ENCODE peak calls at places on chromosomes 6 and 20, in seven cellular contexts. L is effector memory CD4-positive, alpha-beta T cell; O is GM23248; Q is body of pancreas; U is CD4-positive, alpha-beta memory T cell; I is kidney; V is CD4-positive, CD25-positive, alpha-beta regulatory T cell. F is an unnamed sample.

GRCh38 chr6:132132420-132132819 is 181.2 kb upstream of the CCN2 start:
- DNase-seq in L (no peak), O (peak; percentile 53), Q (peak; percentile 14), U (no peak), I (no peak), V (no peak), F (no peak)

GRCh38 chr6:129073651-129074419 is 190.9 kb downstream of the LAMA2 start:
- DNase-seq in L (no peak), O (peak; percentile 13), Q (no peak), U (no peak), I (no peak), V (no peak), F (no peak)

GRCh38 chr6:101398716-101399626 is 5.5 kb downstream of the GRIK2 start:
- DNase-seq in L (no peak), O (no peak), Q (no peak), U (no peak), I (peak; percentile 51), V (no peak), F (no peak)

GRCh38 chr6:108102965-108103364 is 28.4 kb upstream of the OSTM1 start:
- DNase-seq in L (no peak), O (no peak), Q (no peak), U (no peak), I (no peak), V (no peak), F (no peak)

GRCh38 chr6:103858003-103858402 is 1001.7 kb downstream of the HACE1 start:
- DNase-seq in L (no peak), O (no peak), Q (no peak), U (no peak), I (no peak), V (no peak), F (no peak)

GRCh38 chr20:607476-607875 is 2.6 kb downstream of the TCF15 start:
- DNase-seq in L (no peak), O (no peak), Q (no peak), U (no peak), I (no peak), V (no peak), F (no peak)

GRCh38 chr6:18507018-18507415 is 119.9 kb downstream of the RNF144B start:
- DNase-seq in L (no peak), O (no peak), Q (no peak), U (no peak), I (no peak), V (no peak), F (no peak)

GRCh38 chr20:47857994-47858557 is 72.8 kb upstream of the SULF2 start:
- DNase-seq in L (no peak), O (peak; percentile 50), Q (no peak), U (no peak), I (no peak), V (no peak), F (no peak)

GRCh38 chr20:19017104-19017690 is 195.2 kb upstream of the SLC24A3 start:
- DNase-seq in L (no peak), O (no peak), Q (no peak), U (no peak), I (no peak), V (no peak), F (no peak)

GRCh38 chr6:140871911-140872310 is 1260.8 kb upstream of the GJE1 start:
- DNase-seq in L (no peak), O (peak; percentile 66), Q (no peak), U (no peak), I (no peak), V (no peak), F (no peak)

GRCh38 chr6:44109212-44109611 is 18.0 kb downstream of the MRPL14 start:
- DNase-seq in L (no peak), O (no peak), Q (no peak), U (no peak), I (no peak), V (no peak), F (no peak)

GRCh38 chr6:44108471-44108870 is 18.8 kb downstream of the MRPL14 start:
- DNase-seq in L (no peak), O (no peak), Q (no peak), U (no peak), I (no peak), V (no peak), F (no peak)

GRCh38 chr6:44105993-44106740 is 21.1 kb downstream of the MRPL14 start:
- DNase-seq in L (no peak), O (peak; percentile 37), Q (no peak), U (no peak), I (no peak), V (no peak), F (no peak)

GRCh38 chr6:44105146-44105545 is 22.1 kb downstream of the MRPL14 start:
- DNase-seq in L (no peak), O (no peak), Q (no peak), U (no peak), I (no peak), V (no peak), F (no peak)

GRCh38 chr6:44107017-44107416 is 20.2 kb downstream of the MRPL14 start:
- DNase-seq in L (no peak), O (no peak), Q (no peak), U (no peak), I (no peak), V (no peak), F (no peak)
- H3K4me1 ChIP-seq in L (no peaks in the 10 kb centered on the region), O (no peaks in the 10 kb centered on the region), Q (no peaks in the 10 kb centered on the region), U (no peaks in the 10 kb centered on the region), I (peaks cover 5% of the 10 kb centered on the region), V (no peaks in the 10 kb centered on the region), F (peaks cover 30% of the 10 kb centered on the region)

GRCh38 chr20:45949542-45950329 is 15.3 kb downstream of the PCIF1 start:
- DNase-seq in L (no peak), O (no peak), Q (no peak), U (no peak), I (peak; percentile 56), V (no peak), F (no peak)
- H3K36me3 ChIP-seq in L (peaks cover 79% of the 10 kb centered on the region), O (peaks cover 25% of the 10 kb centered on the region), Q (peaks cover 27% of the 10 kb centered on the region), U (peaks cover 73% of the 10 kb centered on the region), I (peaks cover 48% of the 10 kb centered on the region), V (peaks cover 80% of the 10 kb centered on the region), F (no peaks in the 10 kb centered on the region)

DNA sequence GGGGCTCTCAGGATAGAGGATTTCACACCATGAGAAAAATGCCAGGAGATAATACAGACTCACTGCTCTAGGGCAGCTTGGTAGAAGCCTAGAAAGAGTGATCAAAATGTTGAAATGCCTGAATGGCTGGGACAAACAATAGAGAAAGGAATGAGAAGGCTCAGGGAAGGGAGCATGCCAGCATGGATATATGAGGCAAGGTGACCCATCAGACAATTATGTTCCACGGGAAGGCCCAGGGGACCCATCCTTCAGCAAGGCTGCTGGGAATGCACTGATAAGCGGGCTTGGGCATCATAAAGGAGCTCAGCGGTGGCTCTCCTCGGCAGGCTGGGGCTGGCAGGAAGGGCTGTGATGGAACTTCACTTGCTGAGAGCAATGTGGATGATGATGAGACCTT is 12.2 kb downstream of the HEBP2 start:
- DNase-seq in L (no peak), O (no peak), Q (no peak), U (no peak), I (no peak), V (no peak), F (no peak)
- H3K4me1 ChIP-seq in L (no peaks in the 10 kb centered on the region), O (peaks cover 6% of the 10 kb centered on the region), Q (no peaks in the 10 kb centered on the region), U (no peaks in the 10 kb centered on the region), I (no peaks in the 10 kb centered on the region), V (peaks cover under 1% of the 10 kb centered on the region), F (no peaks in the 10 kb centered on the region)

GRCh38 chr6:145893586-145893985 is 70.6 kb downstream of the SHPRH start:
- DNase-seq in L (no peak), O (no peak), Q (no peak), U (no peak), I (no peak), V (no peak), F (no peak)

GRCh38 chr6:145898376-145898775 is 65.8 kb downstream of the SHPRH start:
- DNase-seq in L (no peak), O (no peak), Q (no peak), U (no peak), I (no peak), V (no peak), F (no peak)

GRCh38 chr6:145899915-145900569 is 64.1 kb downstream of the SHPRH start:
- DNase-seq in L (no peak), O (no peak), Q (no peak), U (no peak), I (no peak), V (no peak), F (no peak)

GRCh38 chr6:145895802-145896201 is 68.4 kb downstream of the SHPRH start:
- DNase-seq in L (no peak), O (peak; percentile 35), Q (no peak), U (no peak), I (no peak), V (no peak), F (no peak)

DNA sequence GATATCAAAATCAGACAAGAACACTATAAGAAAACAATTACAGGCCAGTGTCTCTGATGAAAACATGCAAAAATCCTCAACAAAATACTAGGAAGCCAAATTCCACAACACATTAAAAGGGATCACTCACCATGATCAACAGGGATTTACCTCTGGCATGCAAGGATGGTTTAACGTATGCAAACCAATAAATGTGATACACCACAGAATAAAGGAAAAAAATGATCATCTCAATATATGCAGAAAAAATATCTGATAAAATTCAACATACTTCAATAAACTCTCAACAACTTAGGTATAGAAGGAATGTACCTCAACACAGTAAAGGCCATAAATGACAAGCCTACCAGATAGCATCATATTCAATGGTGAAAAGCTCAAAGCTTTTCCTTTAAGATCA is 66.6 kb downstream of the SHPRH start:
- DNase-seq in L (no peak), O (no peak), Q (no peak), U (no peak), I (no peak), V (no peak), F (no peak)
- H3K36me3 ChIP-seq in L (peaks cover 10% of the 10 kb centered on the region), O (peaks cover 32% of the 10 kb centered on the region), Q (peaks cover 10% of the 10 kb centered on the region), U (peaks cover 9% of the 10 kb centered on the region), I (peaks cover 2% of the 10 kb centered on the region), V (peaks cover 33% of the 10 kb centered on the region), F (no peaks in the 10 kb centered on the region)

DNA sequence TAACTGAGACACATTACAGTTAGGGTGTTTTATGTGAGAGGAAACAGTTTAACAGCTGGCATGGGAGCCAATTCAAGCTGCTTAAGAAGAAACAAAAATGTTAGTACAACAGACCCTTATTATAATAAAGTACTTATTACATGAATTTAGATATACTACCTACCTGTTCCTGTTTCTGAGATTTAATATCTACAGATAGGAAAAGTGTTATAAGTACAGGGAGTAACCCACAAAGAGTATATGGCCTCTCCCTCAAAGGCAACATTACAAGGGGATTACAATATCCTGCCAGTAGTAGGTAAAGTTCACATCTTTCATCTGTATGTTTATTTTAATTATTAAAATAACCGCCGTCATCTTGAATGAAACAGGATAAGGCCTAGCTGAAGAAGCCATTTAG is 1.8 kb upstream of the ME1 start:
- DNase-seq in L (no peak), O (no peak), Q (no peak), U (no peak), I (no peak), V (no peak), F (no peak)
- H3K4me1 ChIP-seq in L (no peaks in the 10 kb centered on the region), O (peaks cover 7% of the 10 kb centered on the region), Q (peaks cover 31% of the 10 kb centered on the region), U (no peaks in the 10 kb centered on the region), I (no peaks in the 10 kb centered on the region), V (no peaks in the 10 kb centered on the region), F (peaks cover 14% of the 10 kb centered on the region)